ENCODE peak calls at places on chromosomes 7 and 10, in four cellular contexts. Z is HepG2, X is WTC11, F is K562. J is an unnamed sample.

GRCh38 chr10:3486346-3487065 is 298.5 kb downstream of the KLF6 start:
- DNase-seq in Z (peak; percentile 20), X (peak; percentile 83), F (no peak), J (no peak)

GRCh38 chr10:104642311-104643022 is 1.4 kb downstream of the SORCS3 start:
- DNase-seq in X (peak; percentile 95), F (peak; percentile 11), Z (peak; percentile 28), J (no peak)

GRCh38 chr10:7475046-7475860 is 64.4 kb upstream of the SFMBT2 start:
- DNase-seq in Z (no peak), F (no peak), X (peak; percentile 50), J (no peak)

GRCh38 chr7:159023746-159024145 is 120.9 kb downstream of the VIPR2 start:
- DNase-seq in Z (no peak), F (no peak), X (no peak), J (no peak)

GRCh38 chr7:123823898-123824753 is 20.8 kb upstream of the HYAL4 start:
- DNase-seq in F (no peak), X (no peak), Z (no peak), J (peak; percentile 42)

GRCh38 chr10:19908991-19909699 is 92.9 kb downstream of the PLXDC2 start:
- DNase-seq in X (no peak), Z (no peak), F (no peak), J (no peak)

GRCh38 chr10:24255115-24255895 is 46.4 kb downstream of the KIAA1217 start:
- DNase-seq in F (no peak), Z (no peak), X (peak; percentile 26), J (no peak)

GRCh38 chr7:119514326-119514725 is 758.6 kb upstream of the KCND2 start:
- DNase-seq in Z (no peak), X (no peak), F (no peak), J (no peak)

GRCh38 chr10:77578583-77579227 is 58.9 kb downstream of the KCNMA1 start:
- DNase-seq in F (no peak), Z (no peak), X (no peak), J (no peak)

GRCh38 chr7:139560678-139561077 is 37.2 kb downstream of the CLEC2L start:
- DNase-seq in Z (no peak), X (no peak), F (peak; percentile 23), J (no peak)

GRCh38 chr7:92246363-92247101 is 758 bp downstream of the ANKIB1 start:
- DNase-seq in X (peak; percentile 62), F (peak; percentile 51), Z (no peak), J (no peak)

GRCh38 chr7:6589151-6589828 is 531 bp upstream of the INTS15 start:
- DNase-seq in X (no peak), Z (no peak), F (no peak), J (no peak)

GRCh38 chr10:35579726-35580420 is 25.3 kb upstream of the GJD4 start:
- DNase-seq in X (no peak), F (no peak), Z (no peak), J (no peak)

GRCh38 chr10:128499956-128500355 is 373.7 kb upstream of the MKI67 start:
- DNase-seq in X (no peak), F (peak; percentile 12), Z (no peak), J (no peak)

GRCh38 chr7:81584667-81585066 is 185.2 kb downstream of the HGF start:
- DNase-seq in Z (no peak), X (no peak), F (no peak), J (no peak)

GRCh38 chr10:133438711-133439273 is 14.4 kb upstream of the SPRN start:
- DNase-seq in Z (peak; percentile 17), F (peak; percentile 55), X (no peak), J (peak; percentile 16)

GRCh38 chr7:27205325-27206280 is 5.7 kb upstream of the HOXA13 start:
- DNase-seq in X (no peak), F (no peak), Z (no peak), J (no peak)

GRCh38 chr7:26618898-26619297 is 245.5 kb downstream of the SKAP2 start:
- DNase-seq in X (no peak), Z (no peak), F (peak; percentile 63), J (no peak)

GRCh38 chr7:127766831-127767489 is 115.0 kb downstream of the SND1 start:
- DNase-seq in Z (no peak), X (no peak), F (no peak), J (no peak)

GRCh38 chr7:157693071-157693520 is 356.3 kb downstream of the DNAJB6 start:
- DNase-seq in F (no peak), X (peak; percentile 34), Z (no peak), J (no peak)

GRCh38 chr7:138458576-138459234 is 1.4 kb upstream of the TRIM24 start:
- DNase-seq in F (no peak), Z (no peak), X (peak; percentile 63), J (no peak)

GRCh38 chr10:113854757-113855626 is 531 bp downstream of the NHLRC2 start:
- DNase-seq in X (peak; percentile 42), F (peak; percentile 59), Z (peak; percentile 23), J (no peak)

GRCh38 chr10:93469454-93469853 is 12.7 kb downstream of the MYOF start:
- DNase-seq in F (no peak), X (no peak), Z (no peak), J (no peak)
- TF ChIP-seq CREM in F (no peak), X (no peak), Z (no peak), J (no peak)

GRCh38 chr7:23491502-23491901 is 21.2 kb upstream of the IGF2BP3 start:
- DNase-seq in Z (no peak), X (no peak), F (peak; percentile 42), J (no peak)

GRCh38 chr7:23486002-23486773 is 15.9 kb upstream of the IGF2BP3 start:
- DNase-seq in X (no peak), Z (no peak), F (no peak), J (no peak)

GRCh38 chr7:23487670-23488069 is 17.4 kb upstream of the IGF2BP3 start:
- DNase-seq in Z (peak; percentile 53), F (no peak), X (no peak), J (no peak)

GRCh38 chr7:23494009-23494408 is 23.7 kb upstream of the IGF2BP3 start:
- DNase-seq in F (no peak), Z (no peak), X (no peak), J (no peak)

DNA sequence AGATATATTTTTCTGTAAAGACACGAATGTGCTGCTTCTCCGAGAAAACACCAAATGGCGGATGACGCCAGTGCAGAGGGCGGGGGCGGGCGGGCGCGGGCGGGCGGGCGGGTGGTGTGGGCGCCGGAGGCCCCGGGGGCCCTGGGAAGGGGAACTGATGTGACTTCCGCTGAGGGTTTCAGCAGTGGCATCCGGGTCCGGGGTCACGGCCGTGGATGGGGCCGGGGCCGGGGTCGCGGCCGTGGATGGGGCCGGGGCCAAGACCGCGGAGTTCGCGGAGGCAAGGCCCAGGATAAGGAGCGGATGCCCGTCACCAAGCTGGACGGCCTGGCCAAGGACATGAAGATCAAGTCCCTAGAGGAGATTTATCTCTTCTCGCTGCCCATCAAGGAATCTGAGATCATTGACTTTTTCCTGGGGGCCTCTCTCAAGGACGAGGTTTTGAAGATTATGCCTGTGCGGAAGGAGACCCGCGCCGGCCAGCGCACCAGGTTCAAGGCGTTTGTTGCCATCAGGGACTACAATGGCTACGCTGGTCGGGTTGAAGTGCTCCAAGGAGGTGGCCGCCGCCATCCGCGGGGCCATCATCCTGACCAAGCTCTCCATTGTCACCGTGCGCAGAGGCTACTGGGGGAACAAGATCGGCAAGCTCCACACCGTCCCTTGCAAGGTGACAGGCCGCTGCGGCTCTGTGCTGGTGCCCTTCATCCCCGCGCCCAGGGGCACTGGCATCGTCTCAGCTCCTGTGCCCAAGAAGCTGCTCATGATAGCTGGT is 20.3 kb upstream of the IGF2BP3 start:
- DNase-seq in X (peak; percentile 24), Z (no peak), F (peak; percentile 48), J (no peak)
- TF ChIP-seq ETV6 in X (no peak), Z (no peak), F (no peak), J (no peak)

GRCh38 chr7:41912426-41912825 is 209.5 kb upstream of the INHBA start:
- DNase-seq in Z (no peak), F (no peak), X (no peak), J (no peak)
- TF ChIP-seq CREM in Z (no peak), F (no peak), X (no peak), J (no peak)

GRCh38 chr10:92850186-92850585 is 1.9 kb downstream of the EXOC6 start:
- DNase-seq in X (no peak), Z (no peak), F (no peak), J (no peak)
- TF ChIP-seq ETV6 in X (no peak), Z (no peak), F (no peak), J (no peak)

GRCh38 chr7:45230083-45230482 is 72.5 kb downstream of the RAMP3 start:
- DNase-seq in X (no peak), F (no peak), Z (no peak), J (no peak)
- TF ChIP-seq CREM in X (no peak), F (no peak), Z (no peak), J (no peak)

DNA sequence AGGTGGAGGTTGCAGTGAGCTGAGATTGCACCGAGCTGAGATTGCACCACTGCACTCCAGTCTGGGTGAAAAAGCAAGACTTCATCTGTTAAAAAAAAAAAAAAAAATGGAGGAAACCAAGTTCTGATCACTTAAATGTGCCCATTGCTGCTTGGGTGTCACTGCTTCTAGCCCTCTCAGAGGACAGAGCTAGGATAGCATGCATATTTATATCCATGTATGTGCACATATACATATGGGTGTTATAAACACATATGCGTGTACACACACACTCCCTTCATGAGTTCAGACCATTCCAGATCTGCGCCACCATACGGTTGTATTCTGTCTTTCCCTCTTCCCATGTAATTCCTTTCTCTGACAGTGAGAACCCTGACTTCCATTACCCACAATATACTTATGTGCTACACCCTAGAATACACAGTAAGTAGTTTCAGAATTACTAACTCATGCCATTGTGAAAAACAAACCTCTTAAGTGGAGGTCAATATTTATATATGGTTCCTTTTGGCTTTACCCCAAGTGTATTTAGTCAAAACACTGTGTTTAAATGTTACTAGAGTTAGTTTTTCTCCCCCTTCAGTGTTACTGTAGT is 116.6 kb upstream of the SAMD8 start:
- DNase-seq in Z (no peak), X (no peak), F (no peak), J (no peak)
- TF ChIP-seq ETV6 in Z (no peak), X (no peak), F (no peak), J (no peak)

DNA sequence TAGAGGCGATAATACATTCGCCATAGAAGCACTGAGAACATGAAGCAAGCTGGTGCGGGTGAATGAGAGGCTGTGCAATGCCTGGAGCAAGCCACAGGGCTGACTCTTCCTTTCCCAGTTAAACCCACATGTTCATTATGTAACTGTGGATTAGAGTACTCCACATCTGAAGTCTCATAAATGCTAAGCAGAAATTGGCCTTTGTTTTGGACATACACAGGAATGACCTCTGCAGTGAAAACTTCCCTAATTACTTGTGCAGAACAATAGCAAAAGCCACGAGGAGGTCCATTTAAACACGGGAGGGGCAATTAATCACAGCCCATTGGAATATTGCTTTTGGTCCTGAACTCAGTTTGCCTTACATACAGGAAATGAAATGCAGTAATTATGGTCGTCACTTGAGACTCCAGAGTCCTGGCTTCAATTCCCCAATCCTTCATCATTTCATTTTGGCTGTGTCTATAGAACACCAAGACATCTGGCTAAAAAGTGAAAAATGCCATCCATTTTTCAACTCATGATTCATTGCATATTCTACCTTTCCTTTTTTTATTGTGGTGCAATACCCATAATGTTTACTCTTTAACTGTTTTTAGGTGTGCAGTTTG is 78.7 kb upstream of the CXCL12 start:
- DNase-seq in Z (no peak), F (no peak), X (no peak), J (no peak)
- TF ChIP-seq CREM in Z (no peak), F (no peak), X (no peak), J (no peak)